ENCODE peak calls at places on chromosomes 16 and 17, in eight cellular contexts. Q is lung microvascular endothelial cell, O is kidney tubule cell, H is AG08396, X is GM23248, A is Right ventricle myocardium inferior, P is left lung, C is HS-27A. U is an unnamed sample.

GRCh38 chr17:76969598-76970172 is 101.5 kb downstream of the MGAT5B start:
- DNase-seq in Q (peak), O (peak), H (no peak), X (peak), A (no peak), P (no peak), C (no peak), U (no peak)

GRCh38 chr16:88561485-88562369 is 8.5 kb upstream of the ZC3H18 start:
- DNase-seq in Q (peak), O (peak), H (peak), X (peak), A (peak), P (peak), C (no peak), U (no peak)

GRCh38 chr17:51739245-51739886 is 419.1 kb downstream of the CA10 start:
- DNase-seq in Q (no peak), O (peak), H (no peak), X (no peak), A (no peak), P (no peak), C (no peak), U (no peak)

GRCh38 chr17:71208111-71208704 is 912.6 kb upstream of the SOX9 start:
- DNase-seq in Q (no peak), O (peak), H (peak), X (peak), A (no peak), P (no peak), C (no peak), U (no peak)

GRCh38 chr17:38543403-38544174 is 62.2 kb downstream of the SRCIN1 start:
- DNase-seq in Q (no peak), O (no peak), H (no peak), X (no peak), A (no peak), P (no peak), C (no peak), U (no peak)

GRCh38 chr17:78862073-78863023 is 21.7 kb upstream of the USP36 start:
- DNase-seq in Q (peak), O (peak), H (peak), X (peak), A (peak), P (peak), C (peak), U (peak)

GRCh38 chr16:70657956-70658355 is 11.6 kb downstream of the IL34 start:
- DNase-seq in Q (no peak), O (no peak), H (no peak), X (no peak), A (no peak), P (no peak), C (no peak), U (no peak)

GRCh38 chr16:27312580-27313421 is 973 bp upstream of the IL4R start:
- DNase-seq in Q (no peak), O (no peak), H (no peak), X (no peak), A (no peak), P (no peak), C (no peak), U (no peak)

GRCh38 chr16:66741131-66741900 is 10.1 kb downstream of the DYNC1LI2 start:
- DNase-seq in Q (peak), O (peak), H (peak), X (peak), A (peak), P (peak), C (peak), U (peak)

GRCh38 chr16:71817690-71818089 is 9.1 kb upstream of the AP1G1 start:
- DNase-seq in Q (no peak), O (no peak), H (no peak), X (no peak), A (no peak), P (no peak), C (no peak), U (no peak)

GRCh38 chr17:38702166-38702899 is 2.7 kb upstream of the MLLT6 start:
- DNase-seq in Q (peak), O (peak), H (peak), X (peak), A (peak), P (peak), C (no peak), U (no peak)

GRCh38 chr17:27602721-27603445 is 28.1 kb upstream of the LGALS9 start:
- DNase-seq in Q (peak), O (peak), H (peak), X (peak), A (peak), P (peak), C (no peak), U (peak)